ENCODE peak calls at places on chromosomes 5 and 9, in eight cellular contexts. One of them, this sample, is unnamed.

GRCh38 chr9:93116049-93116961 is 17.7 kb downstream of the NINJ1 start:
- DNase-seq in suprapubic skin: peak
- DNase-seq in breast epithelium: peak
- DNase-seq in sigmoid colon: peak
- DNase-seq in GM23338: peak
- DNase-seq in HCT116: no peak
- DNase-seq in transverse colon: peak
- DNase-seq in SK-N-MC: no peak
- DNase-seq in this sample: no peak

GRCh38 chr5:56077796-56078233 is 83.1 kb upstream of the IL6ST start:
- DNase-seq in suprapubic skin: no peak
- DNase-seq in breast epithelium: no peak
- DNase-seq in sigmoid colon: no peak
- DNase-seq in GM23338: no peak
- DNase-seq in HCT116: no peak
- DNase-seq in transverse colon: no peak
- DNase-seq in SK-N-MC: no peak
- DNase-seq in this sample: no peak

GRCh38 chr5:134552301-134552700 is 26.8 kb downstream of the JADE2 start:
- DNase-seq in suprapubic skin: no peak
- DNase-seq in breast epithelium: no peak
- DNase-seq in sigmoid colon: no peak
- DNase-seq in GM23338: no peak
- DNase-seq in HCT116: no peak
- DNase-seq in transverse colon: no peak
- DNase-seq in SK-N-MC: no peak
- DNase-seq in this sample: peak

GRCh38 chr5:761854-762685 is 22.5 kb downstream of the ZDHHC11B start:
- DNase-seq in suprapubic skin: peak
- DNase-seq in breast epithelium: peak
- DNase-seq in sigmoid colon: peak
- DNase-seq in GM23338: no peak
- DNase-seq in HCT116: no peak
- DNase-seq in transverse colon: no peak
- DNase-seq in SK-N-MC: no peak
- DNase-seq in this sample: no peak

GRCh38 chr5:172741206-172741582 is 29.8 kb downstream of the DUSP1 start:
- DNase-seq in suprapubic skin: no peak
- DNase-seq in breast epithelium: no peak
- DNase-seq in sigmoid colon: no peak
- DNase-seq in GM23338: no peak
- DNase-seq in HCT116: no peak
- DNase-seq in transverse colon: no peak
- DNase-seq in SK-N-MC: no peak
- DNase-seq in this sample: no peak

GRCh38 chr5:137856916-137857862 is 10.5 kb upstream of the MYOT start:
- DNase-seq in suprapubic skin: no peak
- DNase-seq in breast epithelium: no peak
- DNase-seq in sigmoid colon: no peak
- DNase-seq in GM23338: no peak
- DNase-seq in HCT116: no peak
- DNase-seq in transverse colon: no peak
- DNase-seq in SK-N-MC: no peak
- DNase-seq in this sample: no peak

GRCh38 chr5:124263680-124264491 is 482.6 kb downstream of the ZNF608 start:
- DNase-seq in suprapubic skin: no peak
- DNase-seq in breast epithelium: no peak
- DNase-seq in sigmoid colon: no peak
- DNase-seq in GM23338: peak
- DNase-seq in HCT116: no peak
- DNase-seq in transverse colon: no peak
- DNase-seq in SK-N-MC: no peak
- DNase-seq in this sample: peak

GRCh38 chr9:5632540-5632939 is 3.6 kb downstream of the RIC1 start:
- DNase-seq in suprapubic skin: no peak
- DNase-seq in breast epithelium: no peak
- DNase-seq in sigmoid colon: no peak
- DNase-seq in GM23338: no peak
- DNase-seq in HCT116: no peak
- DNase-seq in transverse colon: no peak
- DNase-seq in SK-N-MC: no peak
- DNase-seq in this sample: no peak

GRCh38 chr5:138901716-138902115 is 26.6 kb upstream of the LRRTM2 start:
- DNase-seq in suprapubic skin: no peak
- DNase-seq in breast epithelium: no peak
- DNase-seq in sigmoid colon: no peak
- DNase-seq in GM23338: no peak
- DNase-seq in HCT116: no peak
- DNase-seq in transverse colon: no peak
- DNase-seq in SK-N-MC: no peak
- DNase-seq in this sample: no peak

GRCh38 chr9:93670208-93671029 is 94.0 kb downstream of the PHF2 start:
- DNase-seq in suprapubic skin: peak
- DNase-seq in breast epithelium: no peak
- DNase-seq in sigmoid colon: peak
- DNase-seq in GM23338: no peak
- DNase-seq in HCT116: no peak
- DNase-seq in transverse colon: peak
- DNase-seq in SK-N-MC: no peak
- DNase-seq in this sample: no peak

GRCh38 chr5:131848662-131849061 is 51.8 kb upstream of the FNIP1 start:
- DNase-seq in suprapubic skin: no peak
- DNase-seq in breast epithelium: no peak
- DNase-seq in sigmoid colon: no peak
- DNase-seq in GM23338: no peak
- DNase-seq in HCT116: no peak
- DNase-seq in transverse colon: no peak
- DNase-seq in SK-N-MC: no peak
- DNase-seq in this sample: no peak

GRCh38 chr9:136222896-136223266 is 18.0 kb upstream of the LHX3 start:
- DNase-seq in suprapubic skin: no peak
- DNase-seq in breast epithelium: no peak
- DNase-seq in sigmoid colon: no peak
- DNase-seq in GM23338: no peak
- DNase-seq in HCT116: no peak
- DNase-seq in transverse colon: no peak
- DNase-seq in SK-N-MC: no peak
- DNase-seq in this sample: no peak

GRCh38 chr5:159336586-159337290 is 6.5 kb upstream of the IL12B start:
- DNase-seq in suprapubic skin: no peak
- DNase-seq in breast epithelium: no peak
- DNase-seq in sigmoid colon: no peak
- DNase-seq in GM23338: no peak
- DNase-seq in HCT116: no peak
- DNase-seq in transverse colon: no peak
- DNase-seq in SK-N-MC: no peak
- DNase-seq in this sample: no peak

GRCh38 chr5:35138232-35138631 is 90.5 kb upstream of the AGXT2 start:
- DNase-seq in suprapubic skin: no peak
- DNase-seq in breast epithelium: no peak
- DNase-seq in sigmoid colon: no peak
- DNase-seq in GM23338: no peak
- DNase-seq in HCT116: no peak
- DNase-seq in transverse colon: no peak
- DNase-seq in SK-N-MC: no peak
- DNase-seq in this sample: no peak

GRCh38 chr9:130847306-130848217 is 12.5 kb downstream of the ABL1 start:
- DNase-seq in suprapubic skin: peak
- DNase-seq in breast epithelium: no peak
- DNase-seq in sigmoid colon: peak
- DNase-seq in GM23338: peak
- DNase-seq in HCT116: no peak
- DNase-seq in transverse colon: peak
- DNase-seq in SK-N-MC: peak
- DNase-seq in this sample: peak

GRCh38 chr5:115068239-115069086 is 101.2 kb downstream of the TRIM36 start:
- DNase-seq in suprapubic skin: no peak
- DNase-seq in breast epithelium: no peak
- DNase-seq in sigmoid colon: no peak
- DNase-seq in GM23338: peak
- DNase-seq in HCT116: peak
- DNase-seq in transverse colon: no peak
- DNase-seq in SK-N-MC: no peak
- DNase-seq in this sample: peak

GRCh38 chr5:435961-436640 is 6.9 kb upstream of the EXOC3 start:
- DNase-seq in suprapubic skin: peak
- DNase-seq in breast epithelium: peak
- DNase-seq in sigmoid colon: peak
- DNase-seq in GM23338: peak
- DNase-seq in HCT116: no peak
- DNase-seq in transverse colon: peak
- DNase-seq in SK-N-MC: no peak
- DNase-seq in this sample: peak

GRCh38 chr9:4108708-4109444 is 191.0 kb downstream of the GLIS3 start:
- DNase-seq in suprapubic skin: no peak
- DNase-seq in breast epithelium: no peak
- DNase-seq in sigmoid colon: no peak
- DNase-seq in GM23338: no peak
- DNase-seq in HCT116: no peak
- DNase-seq in transverse colon: no peak
- DNase-seq in SK-N-MC: no peak
- DNase-seq in this sample: no peak

GRCh38 chr9:123544007-123544827 is 188.2 kb downstream of the CRB2 start:
- DNase-seq in suprapubic skin: no peak
- DNase-seq in breast epithelium: no peak
- DNase-seq in sigmoid colon: no peak
- DNase-seq in GM23338: peak
- DNase-seq in HCT116: peak
- DNase-seq in transverse colon: peak
- DNase-seq in SK-N-MC: peak
- DNase-seq in this sample: peak

GRCh38 chr5:14574891-14575496 is 6.6 kb upstream of the OTULINL start:
- DNase-seq in suprapubic skin: no peak
- DNase-seq in breast epithelium: no peak
- DNase-seq in sigmoid colon: peak
- DNase-seq in GM23338: no peak
- DNase-seq in HCT116: no peak
- DNase-seq in transverse colon: peak
- DNase-seq in SK-N-MC: no peak
- DNase-seq in this sample: no peak

GRCh38 chr5:170095687-170096086 is 10.0 kb upstream of the FOXI1 start:
- DNase-seq in suprapubic skin: no peak
- DNase-seq in breast epithelium: no peak
- DNase-seq in sigmoid colon: peak
- DNase-seq in GM23338: no peak
- DNase-seq in HCT116: no peak
- DNase-seq in transverse colon: no peak
- DNase-seq in SK-N-MC: no peak
- DNase-seq in this sample: peak

GRCh38 chr5:176501333-176501732 is 35.9 kb downstream of the RNF44 start:
- DNase-seq in suprapubic skin: no peak
- DNase-seq in breast epithelium: no peak
- DNase-seq in sigmoid colon: no peak
- DNase-seq in GM23338: no peak
- DNase-seq in HCT116: no peak
- DNase-seq in transverse colon: no peak
- DNase-seq in SK-N-MC: no peak
- DNase-seq in this sample: no peak

GRCh38 chr9:86637515-86637914 is 283.3 kb upstream of the TUT7 start:
- DNase-seq in suprapubic skin: no peak
- DNase-seq in breast epithelium: no peak
- DNase-seq in sigmoid colon: no peak
- DNase-seq in GM23338: peak
- DNase-seq in HCT116: no peak
- DNase-seq in transverse colon: no peak
- DNase-seq in SK-N-MC: no peak
- DNase-seq in this sample: peak

GRCh38 chr9:4097490-4097889 is 202.4 kb downstream of the GLIS3 start:
- DNase-seq in suprapubic skin: no peak
- DNase-seq in breast epithelium: no peak
- DNase-seq in sigmoid colon: no peak
- DNase-seq in GM23338: no peak
- DNase-seq in HCT116: no peak
- DNase-seq in transverse colon: no peak
- DNase-seq in SK-N-MC: no peak
- DNase-seq in this sample: no peak

GRCh38 chr5:180142824-180143610 is 66.0 kb downstream of the RASGEF1C start:
- DNase-seq in suprapubic skin: peak
- DNase-seq in breast epithelium: peak
- DNase-seq in sigmoid colon: peak
- DNase-seq in GM23338: no peak
- DNase-seq in HCT116: no peak
- DNase-seq in transverse colon: no peak
- DNase-seq in SK-N-MC: no peak
- DNase-seq in this sample: no peak

GRCh38 chr9:93679536-93680444 is 103.4 kb downstream of the PHF2 start:
- DNase-seq in suprapubic skin: peak
- DNase-seq in breast epithelium: peak
- DNase-seq in sigmoid colon: peak
- DNase-seq in GM23338: no peak
- DNase-seq in HCT116: no peak
- DNase-seq in transverse colon: no peak
- DNase-seq in SK-N-MC: no peak
- DNase-seq in this sample: no peak

GRCh38 chr5:100188339-100188738 is 346.8 kb upstream of the FAM174A start:
- DNase-seq in suprapubic skin: no peak
- DNase-seq in breast epithelium: no peak
- DNase-seq in sigmoid colon: no peak
- DNase-seq in GM23338: no peak
- DNase-seq in HCT116: no peak
- DNase-seq in transverse colon: no peak
- DNase-seq in SK-N-MC: no peak
- DNase-seq in this sample: no peak

GRCh38 chr5:104088876-104089778 is 526.5 kb upstream of the NUDT12 start:
- DNase-seq in suprapubic skin: no peak
- DNase-seq in breast epithelium: no peak
- DNase-seq in sigmoid colon: no peak
- DNase-seq in GM23338: no peak
- DNase-seq in HCT116: peak
- DNase-seq in transverse colon: no peak
- DNase-seq in SK-N-MC: no peak
- DNase-seq in this sample: no peak
- H3K4me3 ChIP-seq in suprapubic skin: no peak
- H3K4me3 ChIP-seq in breast epithelium: no peak
- H3K4me3 ChIP-seq in sigmoid colon: no peak
- H3K4me3 ChIP-seq in GM23338: no peak
- H3K4me3 ChIP-seq in HCT116: peak
- H3K4me3 ChIP-seq in transverse colon: no peak
- H3K4me3 ChIP-seq in SK-N-MC: no peak
- H3K4me3 ChIP-seq in this sample: no peak

GRCh38 chr5:68433921-68434879 is 218.6 kb downstream of the PIK3R1 start:
- DNase-seq in suprapubic skin: peak
- DNase-seq in breast epithelium: peak
- DNase-seq in sigmoid colon: peak
- DNase-seq in GM23338: no peak
- DNase-seq in HCT116: peak
- DNase-seq in transverse colon: peak
- DNase-seq in SK-N-MC: no peak
- DNase-seq in this sample: peak
- TF ChIP-seq POLR2AphosphoS5 in suprapubic skin: peak
- TF ChIP-seq POLR2AphosphoS5 in breast epithelium: peak
- TF ChIP-seq POLR2AphosphoS5 in sigmoid colon: peak
- TF ChIP-seq POLR2AphosphoS5 in GM23338: no peak
- TF ChIP-seq POLR2AphosphoS5 in HCT116: peak
- TF ChIP-seq POLR2AphosphoS5 in transverse colon: no peak
- TF ChIP-seq POLR2AphosphoS5 in SK-N-MC: no peak
- TF ChIP-seq POLR2AphosphoS5 in this sample: peak

GRCh38 chr9:22401671-22402070 is 45.0 kb upstream of the DMRTA1 start:
- DNase-seq in suprapubic skin: no peak
- DNase-seq in breast epithelium: no peak
- DNase-seq in sigmoid colon: no peak
- DNase-seq in GM23338: no peak
- DNase-seq in HCT116: no peak
- DNase-seq in transverse colon: no peak
- DNase-seq in SK-N-MC: no peak
- DNase-seq in this sample: no peak
- H3K4me3 ChIP-seq in suprapubic skin: no peak
- H3K4me3 ChIP-seq in breast epithelium: no peak
- H3K4me3 ChIP-seq in sigmoid colon: no peak
- H3K4me3 ChIP-seq in GM23338: no peak
- H3K4me3 ChIP-seq in HCT116: no peak
- H3K4me3 ChIP-seq in transverse colon: no peak
- H3K4me3 ChIP-seq in SK-N-MC: no peak
- H3K4me3 ChIP-seq in this sample: no peak

GRCh38 chr9:127004946-127005769 is 90.6 kb downstream of the RALGPS1 start:
- DNase-seq in suprapubic skin: no peak
- DNase-seq in breast epithelium: no peak
- DNase-seq in sigmoid colon: no peak
- DNase-seq in GM23338: no peak
- DNase-seq in HCT116: no peak
- DNase-seq in transverse colon: no peak
- DNase-seq in SK-N-MC: no peak
- DNase-seq in this sample: no peak
- TF ChIP-seq POLR2AphosphoS5 in suprapubic skin: no peak
- TF ChIP-seq POLR2AphosphoS5 in breast epithelium: no peak
- TF ChIP-seq POLR2AphosphoS5 in sigmoid colon: no peak
- TF ChIP-seq POLR2AphosphoS5 in GM23338: no peak
- TF ChIP-seq POLR2AphosphoS5 in HCT116: no peak
- TF ChIP-seq POLR2AphosphoS5 in transverse colon: no peak
- TF ChIP-seq POLR2AphosphoS5 in SK-N-MC: no peak
- TF ChIP-seq POLR2AphosphoS5 in this sample: no peak